ENCODE peak calls at places on chromosomes 7 and 10, in seven cellular contexts. K, Q, J, T, A, E and G are unnamed samples.

GRCh38 chr10:100186253-100186780 is 488 bp upstream of the ERLIN1 start:
- DNase-seq in J (peak; percentile 16), K (no peak), T (no peak), A (peak; percentile 78), E (no peak), Q (no peak), G (no peak)

GRCh38 chr10:128556575-128556974 is 430.4 kb upstream of the MKI67 start:
- DNase-seq in E (no peak), A (no peak), J (no peak), T (no peak), Q (no peak), K (no peak), G (no peak)

GRCh38 chr10:89348458-89348857 is 20.7 kb downstream of the IFIT3 start:
- DNase-seq in E (no peak), J (no peak), Q (no peak), T (no peak), A (no peak), K (no peak), G (no peak)

GRCh38 chr7:1060315-1061080 is 16.2 kb downstream of the GPR146 start:
- DNase-seq in T (no peak), A (no peak), K (peak; percentile 18), Q (no peak), E (no peak), J (no peak), G (no peak)

GRCh38 chr10:23418051-23418681 is 20.7 kb upstream of the OTUD1 start:
- DNase-seq in T (no peak), Q (no peak), A (no peak), K (no peak), E (no peak), J (no peak), G (no peak)

GRCh38 chr7:113092762-113093161 is 6.1 kb upstream of the GPR85 start:
- DNase-seq in Q (no peak), K (no peak), E (no peak), J (no peak), A (no peak), T (no peak), G (no peak)

GRCh38 chr10:87860156-87860795 is 3.1 kb downstream of the KLLN start:
- DNase-seq in K (no peak), E (no peak), A (peak; percentile 62), Q (peak; percentile 67), T (no peak), J (peak; percentile 38), G (no peak)

GRCh38 chr10:110566472-110567200 is 859 bp upstream of the SMC3 start:
- DNase-seq in A (no peak), K (no peak), Q (no peak), J (no peak), T (no peak), E (no peak), G (no peak)

GRCh38 chr7:55124989-55125875 is 106.4 kb downstream of the EGFR start:
- DNase-seq in K (no peak), T (no peak), J (no peak), A (no peak), Q (no peak), E (no peak), G (no peak)

GRCh38 chr7:128361463-128362441 is at the start of gene PRRT4:
- DNase-seq in Q (no peak), J (no peak), A (no peak), T (no peak), K (peak; percentile 38), E (peak; percentile 27), G (no peak)

GRCh38 chr7:12303507-12303906 is 92.4 kb downstream of the TMEM106B start:
- DNase-seq in T (no peak), Q (no peak), A (no peak), K (no peak), J (no peak), E (no peak), G (no peak)